ENCODE peak calls at places on chromosome 10, in ten cellular contexts. Q, B, J, W, M, P, O, A, U and T are unnamed samples.

GRCh38 chr10:63431962-63432797 is 33.6 kb downstream of the JMJD1C start:
- DNase-seq in B (no peak), O (no peak), J (no peak), Q (no peak), W (peak; percentile 27), P (no peak), M (no peak), A (no peak), U (peak; percentile 22), T (no peak)

GRCh38 chr10:114648368-114648767 is 9.7 kb downstream of the ABLIM1 start:
- DNase-seq in O (peak; percentile 29), A (no peak), Q (peak; percentile 47), P (no peak), U (no peak), J (no peak), W (peak; percentile 63), M (no peak), B (no peak), T (no peak)

GRCh38 chr10:68303849-68304412 is 27.9 kb upstream of the HNRNPH3 start:
- DNase-seq in J (peak; percentile 87), M (no peak), B (no peak), P (no peak), A (no peak), U (no peak), O (no peak), W (no peak), Q (no peak), T (no peak)

GRCh38 chr10:11164806-11165590 is 147.3 kb downstream of the CELF2 start:
- DNase-seq in W (peak; percentile 75), O (peak; percentile 80), J (peak; percentile 63), P (peak; percentile 94), Q (peak; percentile 97), A (peak; percentile 69), B (peak; percentile 23), M (peak; percentile 80), U (peak; percentile 70), T (peak; percentile 76)

GRCh38 chr10:28492093-28492492 is 40.8 kb upstream of the WAC start:
- DNase-seq in O (no peak), M (no peak), B (no peak), U (no peak), Q (no peak), W (no peak), J (no peak), A (no peak), P (no peak), T (no peak)

GRCh38 chr10:44975487-44976331 is 2.9 kb downstream of the DEPP1 start:
- DNase-seq in M (no peak), A (no peak), J (no peak), B (no peak), U (no peak), Q (no peak), P (peak; percentile 75), O (no peak), W (peak; percentile 95), T (no peak)

GRCh38 chr10:132374176-132374575 is 22.8 kb upstream of the PWWP2B start:
- DNase-seq in P (peak; percentile 63), U (no peak), W (no peak), J (peak; percentile 41), O (no peak), Q (no peak), B (no peak), A (no peak), M (no peak), T (no peak)

GRCh38 chr10:99784025-99784730 is 1.7 kb downstream of the ABCC2 start:
- DNase-seq in O (peak; percentile 91), U (no peak), Q (no peak), J (no peak), W (peak; percentile 94), B (peak; percentile 55), A (no peak), P (no peak), M (no peak), T (no peak)

GRCh38 chr10:124547651-124548168 is 86.1 kb downstream of the LHPP start:
- DNase-seq in J (no peak), Q (no peak), U (no peak), M (no peak), B (no peak), W (peak; percentile 42), A (peak; percentile 67), O (no peak), P (no peak), T (no peak)

GRCh38 chr10:90930070-90930837 is 9.4 kb upstream of the ANKRD1 start:
- DNase-seq in J (no peak), U (no peak), W (peak; percentile 92), Q (peak; percentile 61), M (no peak), A (no peak), B (no peak), O (peak; percentile 88), P (no peak), T (no peak)

GRCh38 chr10:130491011-130491697 is 355.0 kb downstream of the GLRX3 start:
- DNase-seq in O (no peak), B (no peak), Q (no peak), A (no peak), U (no peak), W (no peak), M (no peak), J (peak; percentile 11), P (no peak), T (no peak)

GRCh38 chr10:70874061-70874460 is 14.3 kb downstream of the PCBD1 start:
- DNase-seq in O (no peak), U (no peak), W (no peak), Q (no peak), M (no peak), J (no peak), P (no peak), A (no peak), B (no peak), T (no peak)

GRCh38 chr10:78756604-78757442 is 311.9 kb upstream of the ZMIZ1 start:
- DNase-seq in B (peak; percentile 90), U (peak; percentile 33), A (no peak), M (no peak), W (peak; percentile 96), J (peak; percentile 75), P (peak; percentile 87), Q (peak; percentile 94), O (peak; percentile 84), T (no peak)

GRCh38 chr10:11163990-11164805 is 146.5 kb downstream of the CELF2 start:
- DNase-seq in A (no peak), W (no peak), O (no peak), B (no peak), P (peak; percentile 82), U (no peak), Q (no peak), J (no peak), M (no peak), T (no peak)

GRCh38 chr10:93921338-93921737 is 27.6 kb downstream of the SLC35G1 start:
- DNase-seq in O (no peak), J (no peak), A (peak; percentile 5), U (no peak), M (no peak), P (no peak), W (no peak), B (no peak), Q (no peak), T (no peak)

GRCh38 chr10:100130786-100131185 is 49.1 kb upstream of the CPN1 start:
- DNase-seq in O (no peak), B (no peak), M (no peak), A (no peak), J (no peak), W (no peak), U (no peak), P (no peak), Q (no peak), T (no peak)

GRCh38 chr10:132158810-132159209 is 27.9 kb upstream of the DPYSL4 start:
- DNase-seq in A (peak; percentile 71), M (no peak), P (no peak), U (no peak), O (no peak), J (no peak), W (no peak), Q (no peak), B (no peak), T (no peak)

DNA sequence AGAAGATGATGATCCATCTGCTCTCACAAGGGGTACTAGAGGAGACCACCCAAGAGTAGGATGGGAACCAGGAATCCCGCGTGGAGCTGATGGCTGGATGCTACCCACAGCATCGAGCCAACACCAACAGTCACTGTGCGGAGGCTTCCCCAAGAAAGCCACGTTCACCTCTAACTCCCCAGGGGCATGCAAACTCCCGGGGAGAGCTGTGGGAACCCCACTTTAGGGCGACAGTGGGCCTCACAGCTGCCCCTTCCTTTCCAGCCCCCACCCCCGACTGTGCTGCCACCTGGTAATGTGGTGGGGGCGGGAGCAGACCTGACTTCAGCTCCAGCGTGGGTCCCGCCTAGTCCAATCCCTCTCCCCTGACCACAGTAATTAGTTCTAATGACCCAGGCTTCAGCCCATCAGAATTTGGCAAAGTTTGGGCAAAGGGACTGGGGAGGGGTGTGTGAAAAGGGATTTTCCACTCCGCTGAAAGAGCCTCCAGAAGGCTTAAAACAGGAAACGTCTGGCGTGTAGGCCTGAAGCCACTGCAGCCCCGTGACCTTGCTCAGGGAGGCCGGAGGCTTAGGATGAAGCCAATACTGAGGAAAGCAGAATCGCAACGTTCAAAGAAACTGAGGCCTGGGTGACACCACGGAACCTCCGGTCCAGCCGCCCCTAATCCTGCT is 20.3 kb downstream of the ASB13 start:
- DNase-seq in O (no peak), P (peak; percentile 70), J (no peak), B (no peak), M (no peak), Q (no peak), U (no peak), A (no peak), W (no peak), T (no peak)
- TF ChIP-seq CTCF in O (no peak), P (no peak), J (no peak), B (no peak), M (no peak), Q (no peak), U (no peak), A (no peak), W (no peak), T (no peak)

GRCh38 chr10:8053446-8054242 is 844 bp upstream of the GATA3 start:
- DNase-seq in W (peak; percentile 49), M (peak; percentile 91), P (peak; percentile 94), Q (peak; percentile 37), U (peak; percentile 96), O (peak; percentile 23), J (peak; percentile 85), B (peak; percentile 18), A (peak; percentile 93), T (peak; percentile 99)
- TF ChIP-seq CTCF in W (peak; percentile 51), M (peak; percentile 98), P (peak; percentile 87), Q (no peak), U (peak; percentile 98), O (peak; percentile 66), J (peak; percentile 87), B (peak; percentile 61), A (no peak), T (peak; percentile 99)

GRCh38 chr10:6753644-6754043 is 173.6 kb upstream of the PRKCQ start:
- DNase-seq in J (no peak), Q (no peak), W (no peak), M (no peak), O (no peak), A (no peak), U (no peak), P (no peak), B (no peak), T (no peak)
- TF ChIP-seq CTCF in J (no peak), Q (no peak), W (no peak), M (no peak), O (no peak), A (no peak), U (no peak), P (no peak), B (no peak), T (no peak)

DNA sequence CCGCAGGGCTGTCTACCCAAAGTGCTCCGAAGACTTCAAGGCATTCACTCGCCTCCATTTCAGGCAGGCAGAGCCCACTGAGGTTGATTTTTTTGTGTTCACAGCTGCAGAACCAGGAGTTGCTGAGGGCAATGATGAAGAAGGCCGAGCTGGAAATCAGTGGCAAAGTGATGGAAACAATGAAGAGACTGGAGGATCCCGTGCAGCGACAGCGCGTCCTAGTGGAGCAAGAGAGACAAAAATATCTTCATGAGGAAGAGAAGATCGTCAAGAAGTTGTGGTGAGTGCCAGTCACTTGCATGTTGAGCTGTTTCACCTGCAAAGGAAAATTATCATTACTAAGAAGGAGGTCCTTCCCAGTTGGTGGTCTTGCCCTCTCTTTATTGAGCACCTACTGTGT is 210.5 kb downstream of the ARHGAP21 start:
- DNase-seq in A (no peak), B (no peak), O (peak; percentile 26), M (no peak), W (peak; percentile 62), Q (peak; percentile 9), P (no peak), U (no peak), J (no peak), T (no peak)
- TF ChIP-seq CTCF in A (peak; percentile 47), B (peak; percentile 50), O (peak; percentile 57), M (peak; percentile 16), W (peak; percentile 70), Q (peak; percentile 48), P (no peak), U (peak; percentile 29), J (peak; percentile 22), T (no peak)